ENCODE peak calls at places on chromosomes 7 and 10, in five cellular contexts. U is cardiac muscle cell, K is hepatocyte, X is ascending aorta, N is mucosa of descending colon. R is an unnamed sample. For H3K4me1, the result is how much of the 10 kb centered on the place peaks cover.

GRCh38 chr10:94402204-94403033 is at the start of gene TBC1D12:
- DNase-seq in U (peak), K (peak), X (peak), N (peak), R (peak)

GRCh38 chr10:62705789-62706188 is 98.7 kb upstream of the ADO start:
- DNase-seq in U (no peak), K (no peak), X (no peak), N (no peak), R (no peak)

GRCh38 chr7:129840757-129841156 is 112.0 kb downstream of the UBE2H start:
- DNase-seq in U (no peak), K (no peak), X (no peak), N (no peak), R (no peak)

GRCh38 chr10:113520606-113521481 is 32.0 kb upstream of the HABP2 start:
- DNase-seq in U (peak), K (peak), X (no peak), N (peak), R (peak)

GRCh38 chr10:84140036-84140379 is 699 bp downstream of the GHITM start:
- DNase-seq in U (peak), K (peak), X (no peak), N (no peak), R (peak)

GRCh38 chr7:2687338-2687869 is 598 bp upstream of the AMZ1 start:
- DNase-seq in U (no peak), K (no peak), X (no peak), N (no peak), R (no peak)

GRCh38 chr10:100100651-100101525 is 19.2 kb upstream of the CPN1 start:
- DNase-seq in U (no peak), K (peak), X (no peak), N (no peak), R (peak)

GRCh38 chr10:70575874-70576802 is 26.4 kb downstream of the PRF1 start:
- DNase-seq in U (peak), K (peak), X (no peak), N (no peak), R (no peak)

DNA sequence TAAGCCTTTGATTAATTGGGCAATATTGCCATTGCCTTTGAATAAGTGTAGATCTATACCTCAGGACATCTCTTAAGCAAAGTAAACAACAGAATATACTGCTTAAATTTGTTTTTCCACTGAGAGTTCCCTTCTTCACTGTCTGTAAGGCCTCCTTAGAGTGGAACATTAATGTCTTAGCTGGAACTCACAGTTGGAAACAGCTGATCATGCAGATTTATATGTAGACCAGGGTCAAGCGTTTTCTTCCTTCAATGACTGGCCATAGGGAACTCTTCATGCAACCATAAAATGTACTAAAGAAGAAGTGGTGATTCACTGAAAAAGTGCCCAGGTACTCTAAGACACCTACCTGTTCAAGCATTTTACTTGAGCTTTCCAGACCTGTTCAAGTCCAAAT is 18.3 kb upstream of the TBX20 start:
- DNase-seq in U (no peak), K (no peak), X (no peak), N (no peak), R (no peak)
- H3K4me1 ChIP-seq in U (under half), K (under half), X (under half), N (under half), R (under half)

DNA sequence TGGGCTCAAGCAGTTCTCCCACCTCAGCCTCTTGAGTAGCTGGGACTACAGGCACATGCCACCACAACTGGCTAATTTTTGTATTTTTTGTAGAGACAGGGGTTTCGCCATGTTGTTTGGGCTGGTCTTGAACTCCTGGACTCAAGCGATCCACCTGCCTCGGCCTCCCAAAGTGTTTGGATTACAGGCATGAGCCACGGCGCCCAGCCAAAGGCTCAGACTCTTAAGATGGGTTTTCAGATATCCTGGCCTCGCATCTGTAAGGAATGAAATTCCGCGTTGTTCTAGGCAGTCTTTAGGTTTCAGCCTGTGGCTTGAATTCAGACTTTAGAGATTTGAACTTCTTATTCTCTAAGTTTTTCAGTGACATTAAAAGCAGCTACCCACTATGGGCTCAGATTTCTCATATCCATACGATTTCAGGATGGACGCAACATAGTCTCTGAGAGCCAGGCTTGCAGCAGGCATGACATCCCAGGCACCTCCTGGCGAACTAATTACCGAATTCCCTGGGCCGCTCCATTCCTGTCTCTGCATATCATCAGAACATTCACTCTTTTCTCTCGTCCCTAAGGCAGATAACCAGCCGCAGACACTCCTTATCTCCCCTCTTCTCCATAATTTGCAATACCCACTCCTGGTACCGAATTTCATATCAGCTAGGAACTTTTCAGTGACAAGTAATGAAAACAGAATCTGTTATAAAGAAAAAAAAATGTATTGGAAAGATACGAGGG is 29.7 kb downstream of the IL15RA start:
- DNase-seq in U (no peak), K (no peak), X (no peak), N (no peak), R (no peak)
- H3K4me1 ChIP-seq in U (under half), K (under half), X (under half), N (under half), R (under half)

GRCh38 chr7:155590215-155591023 is 44.1 kb upstream of the CNPY1 start:
- DNase-seq in U (peak), K (peak), X (no peak), N (no peak), R (peak)
- H3K4me1 ChIP-seq in U (under half), K (under half), X (under half), N (under half), R (under half)

GRCh38 chr10:72830625-72831024 is 62.9 kb upstream of the OIT3 start:
- DNase-seq in U (no peak), K (no peak), X (no peak), N (no peak), R (no peak)

GRCh38 chr10:72825163-72825562 is 68.4 kb upstream of the OIT3 start:
- DNase-seq in U (no peak), K (no peak), X (no peak), N (no peak), R (no peak)

GRCh38 chr10:72826346-72826745 is 67.2 kb upstream of the OIT3 start:
- DNase-seq in U (no peak), K (no peak), X (no peak), N (no peak), R (no peak)

GRCh38 chr10:72831696-72832355 is 61.7 kb upstream of the OIT3 start:
- DNase-seq in U (no peak), K (no peak), X (no peak), N (no peak), R (no peak)

GRCh38 chr10:72828294-72828693 is 65.2 kb upstream of the OIT3 start:
- DNase-seq in U (no peak), K (no peak), X (no peak), N (no peak), R (no peak)
- H3K4me1 ChIP-seq in U (under half), K (under half), X (under half), N (under half), R (under half)

GRCh38 chr10:79391231-79392019 is 44.2 kb downstream of the PPIF start:
- DNase-seq in U (no peak), K (peak), X (peak), N (peak), R (peak)

GRCh38 chr10:79392020-79392398 is 44.7 kb downstream of the PPIF start:
- DNase-seq in U (no peak), K (no peak), X (no peak), N (peak), R (no peak)

GRCh38 chr10:79392506-79393176 is 45.4 kb downstream of the PPIF start:
- DNase-seq in U (no peak), K (no peak), X (peak), N (no peak), R (peak)

GRCh38 chr10:79390057-79390456 is 42.8 kb downstream of the PPIF start:
- DNase-seq in U (no peak), K (no peak), X (no peak), N (no peak), R (no peak)

GRCh38 chr10:79390551-79391229 is 43.4 kb downstream of the PPIF start:
- DNase-seq in U (no peak), K (no peak), X (peak), N (peak), R (peak)
- H3K4me1 ChIP-seq in U (under half), K (under half), X (under half), N (under half), R (under half)

GRCh38 chr7:26197153-26198115 is 3.1 kb downstream of the HNRNPA2B1 start:
- DNase-seq in U (no peak), K (no peak), X (no peak), N (no peak), R (no peak)

GRCh38 chr7:26198133-26198780 is 2.3 kb downstream of the HNRNPA2B1 start:
- DNase-seq in U (no peak), K (peak), X (no peak), N (no peak), R (no peak)

GRCh38 chr7:26195867-26196266 is 4.7 kb downstream of the HNRNPA2B1 start:
- DNase-seq in U (no peak), K (no peak), X (no peak), N (no peak), R (no peak)

GRCh38 chr7:26195182-26195581 is 5.4 kb downstream of the HNRNPA2B1 start:
- DNase-seq in U (no peak), K (no peak), X (no peak), N (no peak), R (no peak)

GRCh38 chr7:26196305-26196704 is 4.2 kb downstream of the HNRNPA2B1 start:
- DNase-seq in U (no peak), K (no peak), X (no peak), N (no peak), R (no peak)
- H3K4me1 ChIP-seq in U (under half), K (under half), X (under half), N (under half), R (under half)

DNA sequence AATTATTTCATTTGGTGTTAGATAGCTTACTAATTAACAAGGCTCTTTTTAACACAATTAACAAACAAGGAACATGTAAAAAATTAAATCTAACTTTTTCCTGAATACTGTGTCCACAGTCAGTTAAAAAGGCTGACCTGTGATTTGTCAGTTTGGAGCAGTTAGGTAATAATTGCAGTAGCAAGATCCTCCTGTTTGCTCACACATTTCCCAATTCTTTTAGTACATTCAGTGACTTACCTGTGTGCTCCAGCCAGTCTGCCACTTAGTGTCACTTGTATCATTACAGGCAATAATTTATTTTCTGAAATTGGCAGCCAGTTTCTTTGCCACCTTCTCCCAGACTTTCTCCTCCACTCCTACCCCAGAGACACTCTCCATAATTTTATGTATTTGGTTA is 66.8 kb downstream of the LHFPL3 start:
- DNase-seq in U (no peak), K (no peak), X (no peak), N (no peak), R (no peak)
- H3K4me1 ChIP-seq in U (under half), K (under half), X (under half), N (under half), R (under half)

DNA sequence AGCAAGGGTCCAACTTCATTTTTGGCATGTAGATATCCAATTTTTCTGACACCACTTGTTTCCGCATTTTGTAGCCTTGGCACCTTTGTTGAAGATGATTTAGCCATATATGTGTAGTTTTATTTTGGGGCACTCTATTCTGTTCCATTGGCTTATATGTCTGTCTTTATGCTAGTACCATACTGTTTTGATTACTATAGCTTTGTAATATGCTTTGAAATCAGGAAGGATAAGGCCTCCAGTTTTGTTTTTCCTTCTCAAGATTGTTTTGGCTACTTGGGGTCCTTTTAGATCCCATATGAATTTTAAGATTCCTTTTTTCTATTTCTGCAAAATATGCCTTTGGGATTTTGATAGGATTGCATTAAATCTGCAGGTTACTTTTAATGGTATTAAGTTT is 9.5 kb upstream of the BTBD16 start:
- DNase-seq in U (no peak), K (no peak), X (no peak), N (no peak), R (no peak)
- H3K4me1 ChIP-seq in U (under half), K (under half), X (under half), N (under half), R (under half)

GRCh38 chr7:41005381-41005901 is 697.4 kb downstream of the INHBA start:
- DNase-seq in U (no peak), K (no peak), X (no peak), N (no peak), R (no peak)
- H3K4me1 ChIP-seq in U (under half), K (under half), X (under half), N (under half), R (under half)

GRCh38 chr10:48504141-48504885 is 100.6 kb downstream of the ARHGAP22 start:
- DNase-seq in U (peak), K (no peak), X (no peak), N (no peak), R (peak)

GRCh38 chr10:48506147-48506917 is 98.5 kb downstream of the ARHGAP22 start:
- DNase-seq in U (no peak), K (peak), X (no peak), N (no peak), R (peak)

GRCh38 chr10:48507494-48507893 is 97.4 kb downstream of the ARHGAP22 start:
- DNase-seq in U (no peak), K (no peak), X (no peak), N (no peak), R (no peak)

GRCh38 chr10:48503293-48503911 is 101.5 kb downstream of the ARHGAP22 start:
- DNase-seq in U (no peak), K (no peak), X (no peak), N (no peak), R (no peak)

DNA sequence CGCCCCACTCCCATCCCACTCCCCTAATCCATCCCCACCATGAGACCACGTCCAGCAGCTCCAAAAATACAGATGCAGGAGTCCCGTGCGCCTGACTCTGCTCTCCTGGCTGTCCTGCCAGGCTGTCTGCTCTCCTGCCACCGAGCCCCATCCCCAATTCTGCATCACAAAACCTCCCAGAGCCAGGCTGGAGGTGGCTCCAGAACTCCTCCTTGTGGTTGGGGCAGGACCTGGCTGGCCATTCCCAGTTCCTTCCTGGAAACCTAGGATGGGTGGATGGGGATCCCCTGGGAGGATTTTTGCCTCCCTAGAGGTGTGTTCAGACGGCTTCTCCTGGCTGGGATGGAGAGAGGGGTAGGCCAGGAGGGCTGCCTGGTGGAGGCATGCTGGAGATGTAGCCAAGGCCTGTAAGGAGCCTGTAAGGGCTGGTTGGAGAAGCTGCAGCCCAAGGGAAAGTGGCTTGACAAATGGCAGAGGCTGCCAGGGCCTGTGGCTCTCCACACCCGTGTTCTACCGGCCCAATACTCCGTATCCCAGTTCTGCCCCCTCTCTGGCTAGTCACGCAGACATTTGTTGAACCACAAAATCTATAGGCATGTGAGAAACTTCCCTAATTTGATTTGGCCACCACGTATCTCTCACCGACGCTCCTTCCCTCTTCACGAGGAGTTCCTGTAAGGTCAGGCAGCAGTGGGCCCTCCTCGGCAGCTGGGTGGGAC is 99.3 kb downstream of the ARHGAP22 start:
- DNase-seq in U (no peak), K (no peak), X (no peak), N (no peak), R (peak)
- H3K4me1 ChIP-seq in U (under half), K (under half), X (under half), N (under half), R (under half)